ENCODE peak calls at places on chromosome 12, in four cellular contexts. U is hepatocyte, N is mammary epithelial cell, S is choroid plexus epithelial cell. Y is an unnamed sample.

GRCh38 chr12:132774159-132774558 is 12.5 kb upstream of the ANKLE2 start:
- DNase-seq in S (no peak), U (no peak), N (no peak), Y (no peak)

GRCh38 chr12:981176-981828 is 9.7 kb upstream of the ERC1 start:
- DNase-seq in U (no peak), S (peak; percentile 55), N (peak; percentile 70), Y (no peak)

GRCh38 chr12:51897181-51897580 is 9.3 kb downstream of the ANKRD33 start:
- DNase-seq in U (no peak), N (no peak), S (no peak), Y (no peak)

GRCh38 chr12:23950011-23950774 is 723 bp upstream of the SOX5 start:
- DNase-seq in S (peak; percentile 26), N (peak; percentile 8), U (peak; percentile 10), Y (no peak)

GRCh38 chr12:112134731-112135130 is 9.4 kb downstream of the TRAFD1 start:
- DNase-seq in S (no peak), N (no peak), U (no peak), Y (no peak)

GRCh38 chr12:1800646-1801284 is 19.6 kb upstream of the LRTM2 start:
- DNase-seq in U (no peak), S (peak; percentile 39), N (no peak), Y (no peak)

GRCh38 chr12:77256924-77257323 is 191.6 kb upstream of the E2F7 start:
- DNase-seq in S (peak; percentile 29), N (no peak), U (no peak), Y (no peak)

GRCh38 chr12:106276032-106276728 is 26.4 kb upstream of the TCP11L2 start:
- DNase-seq in S (no peak), U (no peak), N (no peak), Y (no peak)

GRCh38 chr12:97046901-97047300 is 139.8 kb downstream of the NEDD1 start:
- DNase-seq in U (no peak), S (no peak), N (no peak), Y (no peak)

GRCh38 chr12:34097213-34097612 is 74.9 kb downstream of the ALG10 start:
- DNase-seq in U (no peak), S (no peak), N (no peak), Y (no peak)

GRCh38 chr12:94150483-94151225 is 2.3 kb downstream of the PLXNC1 start:
- DNase-seq in U (peak; percentile 57), N (no peak), S (no peak), Y (peak; percentile 21)

GRCh38 chr12:118682656-118683055 is 298.7 kb upstream of the SRRM4 start:
- DNase-seq in U (no peak), S (no peak), N (no peak), Y (no peak)

GRCh38 chr12:94725375-94726168 is 75.2 kb upstream of the TMCC3 start:
- DNase-seq in U (peak; percentile 37), S (peak; percentile 83), N (peak; percentile 66), Y (no peak)

GRCh38 chr12:22672951-22673350 is 48.0 kb downstream of the ETNK1 start:
- DNase-seq in U (no peak), N (peak; percentile 3), S (peak; percentile 73), Y (no peak)

GRCh38 chr12:95547522-95548055 is 3.7 kb downstream of the USP44 start:
- DNase-seq in N (no peak), S (peak; percentile 36), U (no peak), Y (no peak)

GRCh38 chr12:114777052-114777451 is 93.1 kb upstream of the TBX3 start:
- DNase-seq in S (peak; percentile 77), U (no peak), N (peak; percentile 78), Y (no peak)

GRCh38 chr12:110741371-110741770 is 1.3 kb downstream of the PPP1CC start:
- DNase-seq in U (no peak), N (peak; percentile 9), S (peak; percentile 23), Y (no peak)

GRCh38 chr12:111447571-111448265 is 42.0 kb downstream of the SH2B3 start:
- DNase-seq in U (no peak), N (no peak), S (no peak), Y (no peak)

GRCh38 chr12:66803972-66804371 is 125.1 kb upstream of the GRIP1 start:
- DNase-seq in S (peak; percentile 3), N (no peak), U (peak; percentile 13), Y (no peak)

GRCh38 chr12:125166046-125166445 is 100.8 kb downstream of the AACS start:
- DNase-seq in N (peak; percentile 49), U (no peak), S (no peak), Y (no peak)

GRCh38 chr12:75837700-75838099 is 193.9 kb downstream of the PHLDA1 start:
- DNase-seq in N (no peak), U (no peak), S (no peak), Y (no peak)

GRCh38 chr12:93634416-93634815 is 42.8 kb upstream of the CRADD start:
- DNase-seq in U (no peak), S (peak; percentile 53), N (no peak), Y (no peak)

GRCh38 chr12:127145543-127145928 is 1121.4 kb upstream of the TMEM132C start:
- DNase-seq in U (no peak), S (no peak), N (no peak), Y (no peak)

GRCh38 chr12:46126050-46126727 is 135.8 kb upstream of the SCAF11 start:
- DNase-seq in U (no peak), S (no peak), N (no peak), Y (no peak)